ENCODE peak calls at places on chromosomes 11 and 22, in four cellular contexts. S, V, B and E are unnamed samples.
A peak's percentile ranks its signal among the peaks of the same experiment; 100 is the strongest.

GRCh38 chr22:47822459-47822858 is 1060.0 kb downstream of the TBC1D22A start:
- DNase-seq in V (no peak), S (no peak), B (no peak), E (no peak)

GRCh38 chr11:86291466-86292262 is 10.4 kb upstream of the HIKESHI start:
- DNase-seq in S (peak; percentile 70), V (peak; percentile 27), B (peak; percentile 60), E (peak; percentile 53)

GRCh38 chr11:65589444-65590239 is 6.0 kb downstream of the KCNK7 start:
- DNase-seq in S (no peak), B (peak; percentile 82), V (no peak), E (no peak)

GRCh38 chr11:30818721-30819120 is 232.6 kb upstream of the MPPED2 start:
- DNase-seq in V (no peak), S (no peak), B (no peak), E (no peak)

GRCh38 chr11:129248618-129249017 is 56.5 kb upstream of the ARHGAP32 start:
- DNase-seq in V (no peak), B (no peak), S (peak; percentile 77), E (no peak)

GRCh38 chr22:45441158-45441557 is 27.7 kb downstream of the RIBC2 start:
- DNase-seq in S (peak; percentile 71), V (no peak), B (no peak), E (peak; percentile 61)

GRCh38 chr22:45483918-45484499 is 18.7 kb upstream of the FBLN1 start:
- DNase-seq in V (no peak), B (no peak), S (peak; percentile 63), E (no peak)

GRCh38 chr11:115676768-115677167 is 172.6 kb upstream of the CADM1 start:
- DNase-seq in V (no peak), B (no peak), S (no peak), E (no peak)

GRCh38 chr11:9855579-9856260 is 191.8 kb downstream of the SWAP70 start:
- DNase-seq in S (no peak), B (no peak), V (peak; percentile 8), E (no peak)

GRCh38 chr11:89613916-89614315 is 96.2 kb upstream of the TRIM77 start:
- DNase-seq in S (no peak), V (no peak), B (no peak), E (no peak)

GRCh38 chr11:65718964-65719492 is 1.6 kb downstream of the RNASEH2C start:
- DNase-seq in B (no peak), V (no peak), S (no peak), E (no peak)

GRCh38 chr11:64902102-64902900 is 14.7 kb downstream of the ATG2A start:
- DNase-seq in S (no peak), B (no peak), V (no peak), E (no peak)

GRCh38 chr11:40188848-40189247 is 1270.6 kb downstream of the LRRC4C start:
- DNase-seq in S (peak; percentile 12), B (no peak), V (no peak), E (no peak)

GRCh38 chr22:19412934-19413333 is 18.6 kb downstream of the HIRA start:
- DNase-seq in V (no peak), B (no peak), S (no peak), E (no peak)

GRCh38 chr22:19407649-19408606 is 23.6 kb downstream of the HIRA start:
- DNase-seq in S (no peak), V (no peak), B (peak; percentile 95), E (no peak)

GRCh38 chr22:19411690-19412045 is 19.9 kb downstream of the HIRA start:
- DNase-seq in S (no peak), V (no peak), B (no peak), E (no peak)

GRCh38 chr22:19412478-19412877 is 19.1 kb downstream of the HIRA start:
- DNase-seq in B (no peak), S (no peak), V (no peak), E (no peak)

DNA sequence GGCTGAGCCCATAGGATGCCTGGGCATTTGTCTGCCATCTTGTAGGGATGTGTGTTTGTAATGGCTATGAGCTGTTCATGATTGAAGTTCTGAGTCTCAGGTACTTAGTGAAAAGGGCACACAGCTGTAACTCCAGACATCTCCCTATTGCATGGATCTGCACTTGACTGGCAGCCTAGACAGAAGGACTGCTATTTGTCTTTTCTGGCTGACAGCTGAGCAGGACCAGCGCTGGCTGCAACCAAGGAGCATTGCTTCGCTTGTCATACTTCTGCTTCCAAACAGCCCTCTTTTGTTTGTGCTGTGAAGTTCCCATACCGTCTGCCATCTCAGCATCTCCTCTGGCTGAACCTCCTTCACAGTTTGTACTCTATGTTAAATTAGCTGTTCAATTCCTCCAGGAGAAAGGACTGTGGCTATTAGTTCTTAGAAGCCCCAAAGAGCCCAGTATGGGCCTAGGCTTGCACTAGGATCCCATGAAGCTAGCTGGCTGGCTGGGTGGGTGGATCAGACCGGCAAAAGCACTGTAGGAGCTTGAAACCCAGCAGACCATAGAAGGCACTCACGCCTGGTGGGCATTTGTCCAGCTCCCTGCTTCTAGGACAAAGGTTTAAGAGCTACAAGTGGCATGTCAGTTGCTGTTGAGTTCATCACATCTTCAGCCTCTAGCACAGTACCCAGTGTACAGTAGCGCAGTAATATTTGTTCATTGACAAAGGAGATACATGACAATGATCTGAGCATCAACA is 20.4 kb downstream of the HIRA start:
- DNase-seq in S (no peak), B (no peak), V (no peak), E (no peak)
- TF ChIP-seq BHLHE40 in S (no peak), B (peak; percentile 15), V (no peak), E (no peak)

DNA sequence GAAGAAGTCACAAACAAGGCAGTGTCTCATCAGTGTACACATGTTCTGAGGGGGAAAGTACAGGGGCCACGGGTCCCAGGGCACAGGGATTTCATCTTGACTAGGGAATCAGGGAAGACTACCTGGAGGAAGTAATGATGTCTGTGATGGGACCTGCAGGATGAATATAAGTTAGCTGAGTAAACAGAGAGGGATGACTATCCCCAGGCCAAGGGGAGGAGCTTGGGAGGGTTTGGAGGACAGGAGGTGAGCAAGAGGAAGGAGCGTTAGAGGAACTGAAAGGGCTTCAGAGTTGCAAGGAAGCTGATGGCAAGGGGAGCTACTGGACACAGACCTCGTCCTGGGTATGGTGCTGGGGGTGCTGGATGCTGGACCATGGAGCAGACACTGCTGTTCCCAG is 56.4 kb downstream of the TRAF6 start:
- DNase-seq in S (no peak), V (no peak), B (no peak), E (no peak)
- TF ChIP-seq SP1 in S (no peak), V (no peak), B (no peak), E (no peak)

GRCh38 chr22:29883045-29883830 is at the start of gene MTMR3:
- DNase-seq in V (peak; percentile 49), B (peak; percentile 80), S (peak; percentile 73), E (peak; percentile 85)

GRCh38 chr22:29882716-29883044 is 294 bp upstream of the MTMR3 start:
- DNase-seq in S (no peak), B (no peak), V (no peak), E (no peak)

GRCh38 chr22:29877620-29878019 is 5.4 kb upstream of the MTMR3 start:
- DNase-seq in B (no peak), V (no peak), S (no peak), E (no peak)

GRCh38 chr22:29883831-29884139 is 811 bp downstream of the MTMR3 start:
- DNase-seq in B (no peak), S (no peak), V (no peak), E (no peak)

GRCh38 chr22:29879738-29880137 is 3.2 kb upstream of the MTMR3 start:
- DNase-seq in V (no peak), S (no peak), B (peak; percentile 30), E (peak; percentile 53)
- TF ChIP-seq BHLHE40 in V (no peak), S (no peak), B (no peak), E (no peak)

GRCh38 chr22:27800250-27801131 is 1.1 kb downstream of the MN1 start:
- DNase-seq in V (no peak), B (peak; percentile 11), S (no peak), E (peak; percentile 30)

GRCh38 chr22:27801197-27801615 is 350 bp downstream of the MN1 start:
- DNase-seq in S (no peak), V (no peak), B (peak; percentile 13), E (peak; percentile 72)

GRCh38 chr22:27797793-27798525 is 3.6 kb downstream of the MN1 start:
- DNase-seq in V (no peak), B (no peak), S (no peak), E (no peak)

GRCh38 chr22:27798526-27799333 is 2.8 kb downstream of the MN1 start:
- DNase-seq in S (no peak), V (no peak), B (no peak), E (no peak)

GRCh38 chr22:27799334-27800249 is 2.0 kb downstream of the MN1 start:
- DNase-seq in S (no peak), V (no peak), B (no peak), E (no peak)
- TF ChIP-seq SP1 in S (no peak), V (no peak), B (no peak), E (no peak)

DNA sequence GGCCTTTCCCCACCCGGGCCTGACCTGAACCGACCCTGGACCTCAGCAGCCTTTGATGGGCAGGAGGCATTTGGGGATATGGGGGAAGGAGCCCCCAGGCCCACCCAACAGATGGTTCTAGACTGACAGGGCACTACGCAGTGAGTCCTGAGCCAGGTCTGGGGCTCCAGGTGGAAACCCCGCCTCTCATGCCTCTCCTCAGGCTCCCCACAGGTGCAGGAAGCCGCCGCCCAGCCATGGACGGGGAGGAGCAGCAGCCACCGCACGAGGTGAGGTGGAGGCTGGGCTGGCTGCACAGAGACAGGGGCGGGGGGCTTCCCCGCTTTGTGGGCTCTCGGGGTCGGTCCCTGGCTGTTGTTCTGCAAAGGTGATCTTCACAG is 7.1 kb downstream of the TRABD start:
- DNase-seq in B (no peak), S (no peak), V (no peak), E (no peak)
- TF ChIP-seq BHLHE40 in B (no peak), S (no peak), V (peak; percentile 26), E (no peak)

GRCh38 chr22:32839776-32840571 is 38.5 kb downstream of the TIMP3 start:
- DNase-seq in B (no peak), S (no peak), V (no peak), E (no peak)
- TF ChIP-seq SP1 in B (no peak), S (no peak), V (no peak), E (no peak)